ENCODE peak calls at places on chromosomes 2 and 18, in five cellular contexts. R, G, I, C and T are unnamed samples.

GRCh38 chr2:215729985-215730620 is 283.2 kb downstream of the MREG start:
- DNase-seq in R (no peak), I (no peak), G (no peak), C (no peak), T (peak)

GRCh38 chr2:127700527-127701192 is 637 bp upstream of the SFT2D3 start:
- DNase-seq in C (peak), G (peak), I (peak), R (peak), T (no peak)

GRCh38 chr2:50582164-50582563 is 449.8 kb downstream of the NRXN1 start:
- DNase-seq in I (no peak), C (no peak), G (no peak), R (no peak), T (no peak)

GRCh38 chr2:100964706-100965269 is 37.3 kb upstream of the RPL31 start:
- DNase-seq in R (no peak), G (no peak), C (no peak), I (no peak), T (no peak)

GRCh38 chr18:36354989-36355388 is 57.5 kb downstream of the FHOD3 start:
- DNase-seq in R (no peak), G (no peak), I (no peak), C (no peak), T (peak)

GRCh38 chr2:157311706-157312105 is 13.9 kb downstream of the ERMN start:
- DNase-seq in I (no peak), R (no peak), C (no peak), G (no peak), T (no peak)

GRCh38 chr2:128395640-128396499 is 77.2 kb upstream of the HS6ST1 start:
- DNase-seq in R (no peak), I (no peak), G (no peak), C (no peak), T (peak)

GRCh38 chr18:26502834-26503233 is 45.5 kb downstream of the KCTD1 start:
- DNase-seq in R (no peak), C (no peak), G (no peak), I (no peak), T (no peak)

GRCh38 chr2:199717587-199717907 is 133.4 kb downstream of the FTCDNL1 start:
- DNase-seq in R (no peak), I (no peak), G (no peak), C (no peak), T (no peak)

GRCh38 chr2:7749895-7750559 is 832.8 kb downstream of the RNF144A start:
- DNase-seq in G (no peak), R (no peak), C (no peak), I (no peak), T (no peak)

GRCh38 chr2:239394346-239394945 is 6.4 kb downstream of the HDAC4 start:
- DNase-seq in I (no peak), G (no peak), C (no peak), R (no peak), T (no peak)

GRCh38 chr2:217899231-217900009 is 103.4 kb downstream of the TNS1 start:
- DNase-seq in R (peak), I (peak), G (peak), C (peak), T (peak)

GRCh38 chr2:50004667-50005066 is 850.4 kb upstream of the FSHR start:
- DNase-seq in R (no peak), I (no peak), C (peak), G (no peak), T (no peak)

DNA sequence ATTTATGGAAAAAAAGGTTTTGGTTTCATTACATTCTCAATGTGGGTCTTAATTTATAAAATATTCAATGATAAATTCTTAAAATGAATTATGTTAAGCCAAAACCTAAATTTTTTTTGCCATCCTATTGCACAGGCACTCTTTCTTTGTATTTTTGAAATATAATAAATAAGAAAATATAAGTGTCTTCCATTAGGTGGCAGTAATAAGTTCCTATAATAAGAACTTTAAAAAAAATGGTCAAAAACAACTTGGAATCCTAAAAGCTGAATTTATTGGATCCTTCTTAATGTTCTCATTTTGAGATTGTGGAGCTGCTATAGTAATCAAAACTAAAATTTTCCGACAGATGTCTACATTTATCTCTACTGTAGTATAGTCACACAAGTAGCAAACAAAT is 5.7 kb downstream of the CALCRL start:
- DNase-seq in C (no peak), R (no peak), I (no peak), G (no peak), T (no peak)
- TF ChIP-seq MAFK in C (no peak), R (no peak), I (no peak), G (no peak), T (no peak)

DNA sequence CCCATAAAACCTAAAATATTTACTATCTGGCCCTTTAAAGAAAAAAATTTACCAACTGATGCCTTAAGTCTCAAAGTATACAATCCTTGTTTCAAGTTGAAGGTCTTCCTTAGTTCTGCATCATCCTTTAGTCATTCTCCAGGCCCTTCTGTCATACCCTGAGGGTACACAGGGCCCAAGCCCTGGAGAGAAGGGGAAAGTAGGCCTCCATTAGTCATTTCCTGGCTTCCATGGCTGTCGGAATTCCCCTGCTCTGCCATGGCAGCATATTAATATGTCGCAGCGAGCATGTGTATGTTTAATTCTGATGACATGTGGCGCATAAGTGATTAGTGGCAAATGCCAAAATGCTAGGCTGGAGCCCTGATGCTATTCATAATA is 22.0 kb downstream of the GPR39 start:
- DNase-seq in I (no peak), R (no peak), C (no peak), G (peak), T (peak)
- TF ChIP-seq MAFK in I (no peak), R (no peak), C (no peak), G (peak), T (no peak)

GRCh38 chr2:20457661-20458630 is 11.1 kb downstream of the RHOB start:
- DNase-seq in C (no peak), I (no peak), R (no peak), G (no peak), T (no peak)
- TF ChIP-seq MAFK in C (no peak), I (no peak), R (peak), G (peak), T (peak)

GRCh38 chr2:240988571-240989271 is 9.7 kb upstream of the SNED1 start:
- DNase-seq in C (no peak), I (no peak), R (no peak), G (no peak), T (no peak)

GRCh38 chr2:240988146-240988545 is 10.3 kb upstream of the SNED1 start:
- DNase-seq in G (no peak), R (no peak), C (no peak), I (no peak), T (peak)

GRCh38 chr2:240987588-240987987 is 10.8 kb upstream of the SNED1 start:
- DNase-seq in G (no peak), I (no peak), R (no peak), C (no peak), T (no peak)

GRCh38 chr2:240985881-240986786 is 12.3 kb upstream of the SNED1 start:
- DNase-seq in I (no peak), G (no peak), C (no peak), R (no peak), T (no peak)

GRCh38 chr2:240986787-240987411 is 11.5 kb upstream of the SNED1 start:
- DNase-seq in G (no peak), I (no peak), R (no peak), C (no peak), T (peak)
- TF ChIP-seq MAFK in G (no peak), I (no peak), R (no peak), C (no peak), T (no peak)

GRCh38 chr18:50558948-50559749 is 738 bp upstream of the MAPK4 start:
- DNase-seq in C (no peak), G (no peak), I (no peak), R (no peak), T (no peak)
- TF ChIP-seq MAFK in C (no peak), G (no peak), I (no peak), R (no peak), T (no peak)